ENCODE peak calls at places on chromosomes 5 and 9, in six cellular contexts. Y is erythroblast; T is SHP77; L is CD8-positive, alpha-beta T cell; M is stimulated activated CD8-positive, alpha-beta memory T cell treated with anti-CD3 and anti-CD28 coated beads, Interleukin-4, amount 100 ng/mL, for 1 hour; Q is heart right ventricle. A is an unnamed sample.
A peak's percentile ranks its signal among the peaks of the same experiment; 100 is the strongest.

GRCh38 chr9:78351816-78352215 is 54.9 kb downstream of the PSAT1 start:
- DNase-seq in Y (no peak), T (no peak), L (no peak), M (no peak), Q (no peak), A (no peak)

GRCh38 chr9:88791105-88791805 is 200.0 kb upstream of the S1PR3 start:
- DNase-seq in Y (no peak), T (no peak), L (no peak), M (no peak), Q (no peak), A (no peak)

GRCh38 chr5:127294829-127295228 is 4.2 kb downstream of the MEGF10 start:
- DNase-seq in Y (no peak), T (no peak), L (no peak), M (no peak), Q (no peak), A (no peak)

GRCh38 chr5:172044631-172045314 is 38.3 kb upstream of the FBXW11 start:
- DNase-seq in Y (no peak), T (no peak), L (no peak), M (no peak), Q (no peak), A (peak; percentile 65)

GRCh38 chr5:167816354-167816753 is 475.1 kb upstream of the WWC1 start:
- DNase-seq in Y (no peak), T (no peak), L (no peak), M (no peak), Q (no peak), A (no peak)

GRCh38 chr9:77017505-77017894 is 2.0 kb upstream of the FOXB2 start:
- DNase-seq in Y (no peak), T (no peak), L (no peak), M (no peak), Q (no peak), A (no peak)

GRCh38 chr9:89883401-89884341 is 278.9 kb downstream of the GADD45G start:
- DNase-seq in Y (no peak), T (no peak), L (no peak), M (no peak), Q (no peak), A (no peak)

GRCh38 chr9:117290809-117291208 is 124.0 kb downstream of the ASTN2 start:
- DNase-seq in Y (no peak), T (no peak), L (no peak), M (no peak), Q (no peak), A (no peak)

GRCh38 chr5:148255456-148255855 is 13.1 kb upstream of the SPINK13 start:
- DNase-seq in Y (no peak), T (no peak), L (no peak), M (no peak), Q (no peak), A (no peak)

GRCh38 chr5:9774472-9775079 is 144.4 kb upstream of the TAS2R1 start:
- DNase-seq in Y (no peak), T (no peak), L (no peak), M (no peak), Q (no peak), A (peak; percentile 45)

GRCh38 chr5:136446565-136446964 is 81.2 kb upstream of the TRPC7 start:
- DNase-seq in Y (no peak), T (no peak), L (no peak), M (no peak), Q (no peak), A (peak; percentile 73)

GRCh38 chr9:15192856-15193255 is 114.2 kb downstream of the TTC39B start:
- DNase-seq in Y (no peak), T (no peak), L (no peak), M (no peak), Q (no peak), A (no peak)

GRCh38 chr5:4640793-4641192 is 499.3 kb upstream of the ADAMTS16 start:
- DNase-seq in Y (no peak), T (peak; percentile 72), L (no peak), M (no peak), Q (no peak), A (no peak)

GRCh38 chr9:38057416-38058195 is 11.4 kb downstream of the SHB start:
- DNase-seq in Y (no peak), T (no peak), L (no peak), M (no peak), Q (no peak), A (peak; percentile 95)

GRCh38 chr5:156893517-156893916 is 43.4 kb downstream of the PPP1R2B start:
- DNase-seq in Y (no peak), T (no peak), L (no peak), M (no peak), Q (no peak), A (no peak)

GRCh38 chr9:115913666-115914065 is 239.9 kb upstream of the PAPPA start:
- DNase-seq in Y (no peak), T (no peak), L (no peak), M (no peak), Q (no peak), A (no peak)

GRCh38 chr9:94068257-94068656 is 16.0 kb upstream of the PTPDC1 start:
- DNase-seq in Y (peak; percentile 4), T (no peak), L (no peak), M (no peak), Q (no peak), A (no peak)